ENCODE peak calls at places on chromosomes 3 and 15, in eight cellular contexts. I is body of pancreas; L is prostate gland; D is colonic mucosa; H is effector memory CD4-positive, alpha-beta T cell; O is neuronal stem cell; E is ovary; B is endothelial cell of umbilical vein. K is an unnamed sample. For H3K27me3, the result is how much of the 10 kb centered on the place peaks cover.

GRCh38 chr3:185796431-185797107 is 28.3 kb downstream of the IGF2BP2 start:
- DNase-seq in I (peak), L (peak), D (peak), H (no peak), O (no peak), E (no peak), B (peak), K (no peak)

GRCh38 chr3:149395107-149396089 is 17.9 kb upstream of the TM4SF1 start:
- DNase-seq in I (peak), L (peak), D (peak), H (no peak), O (no peak), E (no peak), B (peak), K (no peak)

GRCh38 chr15:80036067-80036466 is 23.4 kb upstream of the ZFAND6 start:
- DNase-seq in I (no peak), L (no peak), D (no peak), H (no peak), O (no peak), E (no peak), B (no peak), K (no peak)

GRCh38 chr3:12759097-12759679 is at the start of gene TMEM40:
- DNase-seq in I (no peak), L (peak), D (no peak), H (no peak), O (no peak), E (no peak), B (no peak), K (no peak)

GRCh38 chr3:64111872-64112271 is 88.6 kb upstream of the PSMD6 start:
- DNase-seq in I (no peak), L (no peak), D (no peak), H (no peak), O (no peak), E (no peak), B (no peak), K (no peak)

GRCh38 chr3:69272537-69272936 is 113.4 kb downstream of the FRMD4B start:
- DNase-seq in I (no peak), L (no peak), D (no peak), H (no peak), O (no peak), E (no peak), B (no peak), K (no peak)

GRCh38 chr3:50610181-50610971 is 1.2 kb downstream of the CISH start:
- DNase-seq in I (peak), L (no peak), D (peak), H (no peak), O (no peak), E (peak), B (no peak), K (no peak)

GRCh38 chr15:101637038-101637437 is 15.1 kb downstream of the TM2D3 start:
- DNase-seq in I (no peak), L (no peak), D (no peak), H (no peak), O (no peak), E (no peak), B (no peak), K (no peak)

GRCh38 chr3:194872669-194872977 is 186.9 kb downstream of the FAM43A start:
- DNase-seq in I (no peak), L (no peak), D (no peak), H (no peak), O (no peak), E (no peak), B (peak), K (no peak)

GRCh38 chr3:124033360-124034015 is 41.6 kb upstream of the ROPN1 start:
- DNase-seq in I (peak), L (no peak), D (no peak), H (no peak), O (no peak), E (peak), B (no peak), K (no peak)

GRCh38 chr3:146884291-146884690 is 279.1 kb upstream of the PLSCR5 start:
- DNase-seq in I (no peak), L (no peak), D (no peak), H (no peak), O (no peak), E (no peak), B (no peak), K (no peak)

GRCh38 chr15:95176794-95177577 is 945.6 kb downstream of the MCTP2 start:
- DNase-seq in I (no peak), L (no peak), D (no peak), H (no peak), O (no peak), E (no peak), B (peak), K (no peak)

GRCh38 chr15:90629217-90629616 is 87.9 kb upstream of the BLM start:
- DNase-seq in I (no peak), L (no peak), D (no peak), H (no peak), O (no peak), E (no peak), B (no peak), K (no peak)

GRCh38 chr3:88180398-88180999 is 30.7 kb downstream of the C3orf38 start:
- DNase-seq in I (no peak), L (no peak), D (peak), H (no peak), O (no peak), E (no peak), B (peak), K (no peak)

GRCh38 chr3:172125963-172126403 is 86.6 kb downstream of the FNDC3B start:
- DNase-seq in I (peak), L (peak), D (peak), H (no peak), O (no peak), E (no peak), B (peak), K (no peak)

GRCh38 chr3:39432342-39432741 is 25.8 kb downstream of the RPSA start:
- DNase-seq in I (no peak), L (no peak), D (no peak), H (no peak), O (no peak), E (no peak), B (no peak), K (no peak)

GRCh38 chr15:66725468-66725785 is 23.4 kb downstream of the SMAD6 start:
- DNase-seq in I (no peak), L (no peak), D (no peak), H (no peak), O (no peak), E (no peak), B (no peak), K (no peak)

GRCh38 chr15:40420793-40421192 is 15.2 kb downstream of the IVD start:
- DNase-seq in I (peak), L (peak), D (peak), H (no peak), O (no peak), E (peak), B (no peak), K (no peak)

GRCh38 chr3:171811913-171812321 is 1.6 kb upstream of the PLD1 start:
- DNase-seq in I (no peak), L (no peak), D (no peak), H (no peak), O (no peak), E (no peak), B (no peak), K (no peak)

GRCh38 chr3:134904333-134904771 is 109.3 kb downstream of the EPHB1 start:
- DNase-seq in I (no peak), L (no peak), D (no peak), H (no peak), O (no peak), E (no peak), B (no peak), K (no peak)

GRCh38 chr3:66208189-66208588 is 12.6 kb upstream of the SLC25A26 start:
- DNase-seq in I (no peak), L (no peak), D (no peak), H (no peak), O (no peak), E (no peak), B (no peak), K (no peak)

GRCh38 chr3:14377838-14378169 is 24.6 kb upstream of the SLC6A6 start:
- DNase-seq in I (no peak), L (no peak), D (no peak), H (no peak), O (no peak), E (no peak), B (no peak), K (no peak)

GRCh38 chr3:141427764-141428163 is 59.1 kb upstream of the RASA2 start:
- DNase-seq in I (peak), L (no peak), D (no peak), H (no peak), O (no peak), E (no peak), B (no peak), K (no peak)

GRCh38 chr15:55823191-55823670 is 80.3 kb upstream of the PRTG start:
- DNase-seq in I (no peak), L (no peak), D (no peak), H (no peak), O (no peak), E (no peak), B (peak), K (no peak)

GRCh38 chr3:174199696-174200095 is 659.4 kb upstream of the NAALADL2 start:
- DNase-seq in I (no peak), L (no peak), D (no peak), H (no peak), O (no peak), E (no peak), B (no peak), K (no peak)

GRCh38 chr3:73661262-73661661 is 36.5 kb upstream of the PDZRN3 start:
- DNase-seq in I (no peak), L (no peak), D (no peak), H (no peak), O (no peak), E (no peak), B (no peak), K (no peak)

GRCh38 chr15:52369455-52369854 is 73.9 kb upstream of the MYO5C start:
- DNase-seq in I (no peak), L (no peak), D (no peak), H (no peak), O (no peak), E (no peak), B (no peak), K (no peak)

GRCh38 chr3:56219894-56220805 is 248.1 kb downstream of the ERC2 start:
- DNase-seq in I (no peak), L (no peak), D (no peak), H (no peak), O (no peak), E (no peak), B (no peak), K (no peak)

GRCh38 chr3:116423365-116423764 is 21.9 kb downstream of the LSAMP start:
- DNase-seq in I (no peak), L (no peak), D (no peak), H (no peak), O (peak), E (no peak), B (no peak), K (no peak)

GRCh38 chr15:81410318-81410753 is 36.3 kb upstream of the TMC3 start:
- DNase-seq in I (no peak), L (peak), D (peak), H (no peak), O (peak), E (peak), B (peak), K (no peak)

GRCh38 chr3:194787650-194788049 is 102.0 kb downstream of the FAM43A start:
- DNase-seq in I (no peak), L (no peak), D (no peak), H (no peak), O (no peak), E (no peak), B (no peak), K (no peak)

GRCh38 chr15:99707481-99708270 is 25.6 kb downstream of the LYSMD4 start:
- DNase-seq in I (no peak), L (no peak), D (no peak), H (no peak), O (no peak), E (no peak), B (peak), K (no peak)

GRCh38 chr15:78571382-78571781 is 6.1 kb downstream of the CHRNA5 start:
- DNase-seq in I (no peak), L (no peak), D (no peak), H (no peak), O (no peak), E (no peak), B (no peak), K (no peak)

GRCh38 chr15:69751147-69751546 is 298.5 kb downstream of the RPLP1 start:
- DNase-seq in I (no peak), L (no peak), D (no peak), H (no peak), O (no peak), E (no peak), B (no peak), K (no peak)
- H3K27me3 ChIP-seq in I (under half), L (under half), D (under half), H (under half), O (under half), E (under half), B (under half), K (under half)

GRCh38 chr15:22950211-22950990 is 29.8 kb downstream of the CYFIP1 start:
- DNase-seq in I (no peak), L (no peak), D (no peak), H (no peak), O (no peak), E (no peak), B (no peak), K (no peak)
- H3K27me3 ChIP-seq in I (under half), L (under half), D (under half), H (under half), O (under half), E (under half), B (under half), K (under half)

GRCh38 chr3:168220609-168221008 is 124.9 kb upstream of the GOLIM4 start:
- DNase-seq in I (no peak), L (no peak), D (no peak), H (no peak), O (no peak), E (no peak), B (no peak), K (no peak)

GRCh38 chr3:168216851-168217250 is 121.1 kb upstream of the GOLIM4 start:
- DNase-seq in I (no peak), L (no peak), D (no peak), H (no peak), O (no peak), E (no peak), B (no peak), K (no peak)

GRCh38 chr3:168223085-168223484 is 127.4 kb upstream of the GOLIM4 start:
- DNase-seq in I (no peak), L (no peak), D (no peak), H (no peak), O (no peak), E (no peak), B (no peak), K (no peak)

GRCh38 chr3:168219530-168219929 is 123.8 kb upstream of the GOLIM4 start:
- DNase-seq in I (no peak), L (no peak), D (no peak), H (no peak), O (no peak), E (no peak), B (no peak), K (no peak)

DNA sequence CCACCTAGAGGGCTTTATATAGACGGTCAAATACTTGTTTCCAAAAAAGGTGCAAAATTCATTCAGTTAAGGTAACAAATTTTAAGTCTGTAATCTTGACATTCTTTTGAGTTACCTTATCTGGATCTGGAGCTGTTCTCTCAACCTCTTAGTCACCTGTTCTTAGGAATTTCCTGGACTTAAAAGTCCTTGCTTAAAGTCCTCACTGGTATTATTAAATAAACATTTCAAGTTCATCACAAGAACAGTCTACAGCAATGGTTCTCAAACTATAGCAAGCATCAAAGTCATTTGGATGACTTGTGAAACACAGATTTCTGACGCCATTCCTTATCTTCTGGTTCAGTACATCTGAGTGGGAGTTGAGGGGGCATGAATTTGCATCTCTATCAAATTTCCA is 122.9 kb upstream of the GOLIM4 start:
- DNase-seq in I (no peak), L (no peak), D (no peak), H (no peak), O (no peak), E (no peak), B (no peak), K (no peak)
- H3K27me3 ChIP-seq in I (under half), L (under half), D (under half), H (under half), O (under half), E (under half), B (under half), K (under half)

GRCh38 chr3:62373215-62373614 is at the start of gene FEZF2:
- DNase-seq in I (no peak), L (no peak), D (no peak), H (no peak), O (no peak), E (no peak), B (no peak), K (no peak)

GRCh38 chr3:62375655-62376054 is 2.3 kb upstream of the FEZF2 start:
- DNase-seq in I (no peak), L (no peak), D (no peak), H (no peak), O (no peak), E (no peak), B (no peak), K (no peak)

GRCh38 chr3:62374375-62374876 is 1.1 kb upstream of the FEZF2 start:
- DNase-seq in I (no peak), L (no peak), D (no peak), H (no peak), O (peak), E (no peak), B (no peak), K (no peak)

GRCh38 chr3:62372621-62373041 is 719 bp downstream of the FEZF2 start:
- DNase-seq in I (no peak), L (no peak), D (no peak), H (no peak), O (no peak), E (no peak), B (no peak), K (no peak)

DNA sequence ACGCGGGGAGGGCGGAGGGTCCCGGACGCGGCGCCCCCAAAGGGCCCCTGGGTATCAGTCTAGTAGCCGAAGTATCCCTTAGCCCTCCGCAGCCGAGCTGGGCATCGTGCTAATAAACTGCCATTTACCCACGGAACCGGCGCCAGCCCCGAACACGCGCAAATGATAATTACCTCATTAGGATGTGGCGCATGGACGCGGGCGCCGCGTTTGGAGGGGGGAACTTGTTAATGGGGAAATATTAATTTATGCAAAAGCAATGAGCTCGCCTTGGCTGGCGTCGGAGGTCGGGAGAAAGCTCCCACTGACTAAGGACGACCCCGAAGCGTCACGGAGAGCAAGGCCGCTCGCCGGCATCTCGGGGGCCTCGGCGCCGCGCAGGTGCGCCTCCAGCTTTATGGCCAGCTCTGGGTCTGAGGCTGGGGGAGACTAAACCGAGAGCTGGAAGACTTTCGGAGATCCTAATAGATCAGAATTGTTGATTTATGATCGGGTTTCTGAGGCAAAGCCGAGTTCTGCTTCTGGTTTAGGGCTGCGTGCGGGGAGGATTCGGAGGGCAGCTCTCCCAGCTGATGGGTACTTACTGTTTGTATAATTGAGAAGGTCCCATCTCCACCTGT is 474 bp upstream of the FEZF2 start:
- DNase-seq in I (no peak), L (no peak), D (no peak), H (no peak), O (no peak), E (no peak), B (no peak), K (no peak)
- H3K27me3 ChIP-seq in I (under half), L (half or more), D (half or more), H (under half), O (under half), E (under half), B (half or more), K (under half)